ENCODE peak calls at places on chromosomes 13 and 19, in six cellular contexts. S, N, Z, I, Y and W are unnamed samples.

GRCh38 chr19:20482721-20483120 is 82.9 kb downstream of the ZNF737 start:
- DNase-seq in S (peak; percentile 20), Z (no peak), N (no peak), Y (no peak), I (peak; percentile 8), W (no peak)

GRCh38 chr19:10334340-10335148 is 1.2 kb upstream of the RAVER1 start:
- DNase-seq in Z (no peak), Y (peak; percentile 2), N (peak; percentile 92), S (peak; percentile 59), I (no peak), W (no peak)

GRCh38 chr13:24301911-24302310 is 7.5 kb upstream of the C1QTNF9 start:
- DNase-seq in N (no peak), S (no peak), Y (no peak), I (no peak), Z (no peak), W (no peak)

GRCh38 chr13:86681223-86681622 is 882.0 kb upstream of the SLITRK6 start:
- DNase-seq in Z (no peak), Y (no peak), I (no peak), S (no peak), N (no peak), W (no peak)

GRCh38 chr13:80113714-80114454 is 227.0 kb downstream of the SPRY2 start:
- DNase-seq in Z (no peak), S (no peak), Y (no peak), N (no peak), I (no peak), W (no peak)

GRCh38 chr19:3618144-3618810 is 8.3 kb downstream of the CACTIN start:
- DNase-seq in Y (no peak), S (no peak), N (peak; percentile 41), I (no peak), Z (peak; percentile 79), W (no peak)

GRCh38 chr13:70388935-70389334 is 280.7 kb upstream of the KLHL1 start:
- DNase-seq in I (no peak), S (no peak), Y (no peak), Z (no peak), N (no peak), W (no peak)

GRCh38 chr19:35120492-35120891 is 4.9 kb downstream of the FXYD3 start:
- DNase-seq in Y (no peak), Z (no peak), N (peak; percentile 93), S (no peak), I (no peak), W (no peak)

GRCh38 chr19:2455481-2456300 is 1.1 kb downstream of the LMNB2 start:
- DNase-seq in Z (no peak), Y (no peak), S (peak; percentile 9), N (no peak), I (peak; percentile 24), W (no peak)

GRCh38 chr13:33140161-33140560 is 123.9 kb downstream of the KL start:
- DNase-seq in Z (no peak), I (no peak), Y (no peak), N (no peak), S (no peak), W (no peak)

GRCh38 chr13:77740931-77741586 is 43.6 kb downstream of the SLAIN1 start:
- DNase-seq in Y (no peak), Z (no peak), S (no peak), I (no peak), N (no peak), W (no peak)

GRCh38 chr13:39311619-39312018 is 273.4 kb downstream of the NHLRC3 start:
- DNase-seq in S (no peak), Z (no peak), I (no peak), Y (no peak), N (no peak), W (no peak)

GRCh38 chr19:14419038-14419813 is at the start of gene DDX39A:
- DNase-seq in Y (peak; percentile 100), N (peak; percentile 100), S (peak; percentile 94), Z (peak; percentile 88), I (peak; percentile 92), W (peak; percentile 96)

GRCh38 chr13:25756251-25756650 is 295.6 kb downstream of the SHISA2 start:
- DNase-seq in I (no peak), N (no peak), Y (no peak), S (no peak), Z (no peak), W (no peak)

GRCh38 chr19:50204811-50205675 is 1.6 kb downstream of the MYH14 start:
- DNase-seq in S (peak; percentile 54), I (no peak), Y (no peak), Z (no peak), N (no peak), W (no peak)

GRCh38 chr19:53980553-53981407 is 10.7 kb upstream of the CACNG6 start:
- DNase-seq in Z (no peak), I (no peak), S (no peak), N (no peak), Y (no peak), W (no peak)

GRCh38 chr13:77492982-77493381 is 42.5 kb upstream of the SCEL start:
- DNase-seq in Z (no peak), N (no peak), S (peak; percentile 45), Y (no peak), I (no peak), W (no peak)

GRCh38 chr13:33678906-33679657 is 138.9 kb upstream of the RFC3 start:
- DNase-seq in I (peak; percentile 6), Z (peak; percentile 73), S (no peak), N (no peak), Y (no peak), W (no peak)

GRCh38 chr19:45598267-45599011 is 3.6 kb downstream of the GPR4 start:
- DNase-seq in N (no peak), I (no peak), Y (no peak), Z (no peak), S (no peak), W (no peak)

GRCh38 chr13:74067818-74068217 is 66.4 kb downstream of the KLF12 start:
- DNase-seq in I (no peak), N (no peak), S (no peak), Z (no peak), Y (no peak), W (no peak)

GRCh38 chr19:50922316-50922853 is 11.2 kb upstream of the KLK4 start:
- DNase-seq in N (peak; percentile 43), Y (peak; percentile 48), I (peak; percentile 42), S (peak; percentile 93), Z (peak; percentile 79), W (peak; percentile 52)

GRCh38 chr13:35978607-35979316 is 152.4 kb downstream of the DCLK1 start:
- DNase-seq in I (no peak), N (peak; percentile 64), S (peak; percentile 66), Z (no peak), Y (peak; percentile 40), W (peak; percentile 72)

GRCh38 chr19:16467581-16467980 is 4.2 kb downstream of the EPS15L1 start:
- DNase-seq in I (no peak), N (no peak), Z (no peak), S (no peak), Y (no peak), W (no peak)

GRCh38 chr13:94710081-94710809 is 2.1 kb downstream of the SOX21 start:
- DNase-seq in Z (no peak), N (no peak), Y (no peak), I (no peak), S (no peak), W (no peak)

GRCh38 chr13:84684048-84684662 is 801.9 kb upstream of the SLITRK1 start:
- DNase-seq in S (no peak), Z (no peak), N (no peak), I (no peak), Y (no peak), W (no peak)

GRCh38 chr13:84433024-84433423 is 550.8 kb upstream of the SLITRK1 start:
- DNase-seq in N (peak; percentile 72), Y (no peak), I (no peak), S (no peak), Z (no peak), W (no peak)

GRCh38 chr13:36840718-36841250 is 21.8 kb downstream of the RFXAP start:
- DNase-seq in N (no peak), Y (no peak), I (no peak), Z (no peak), S (no peak), W (peak; percentile 96)

GRCh38 chr13:35744566-35745203 is 268.2 kb upstream of the MAB21L1 start:
- DNase-seq in Y (peak; percentile 74), S (no peak), I (no peak), N (no peak), Z (no peak), W (no peak)

GRCh38 chr13:111005364-111005763 is 90.5 kb upstream of the ANKRD10 start:
- DNase-seq in N (no peak), Z (no peak), I (no peak), Y (no peak), S (no peak), W (no peak)

GRCh38 chr13:98921015-98921414 is 56.8 kb downstream of the DOCK9 start:
- DNase-seq in S (no peak), I (no peak), Z (no peak), Y (no peak), N (no peak), W (no peak)